ENCODE peak calls at places on chromosomes 16 and 17, in five cellular contexts. One of them, this sample, is unnamed.

GRCh38 chr17:40015005-40015997 is at the start of gene CSF3:
- DNase-seq in breast epithelium: no peak
- DNase-seq in choroid plexus epithelial cell: no peak
- DNase-seq in tibial nerve: no peak
- DNase-seq in left ventricle myocardium inferior: no peak
- DNase-seq in this sample: peak

GRCh38 chr17:50213026-50214015 is 11.9 kb upstream of the COL1A1 start:
- DNase-seq in tibial nerve: no peak
- DNase-seq in breast epithelium: no peak
- DNase-seq in choroid plexus epithelial cell: no peak
- DNase-seq in left ventricle myocardium inferior: no peak
- DNase-seq in this sample: no peak

GRCh38 chr16:15607700-15608396 is 35.1 kb downstream of the MARF1 start:
- DNase-seq in tibial nerve: peak
- DNase-seq in left ventricle myocardium inferior: peak
- DNase-seq in choroid plexus epithelial cell: peak
- DNase-seq in breast epithelium: no peak
- DNase-seq in this sample: peak

GRCh38 chr17:4204676-4205075 is 59.1 kb downstream of the ANKFY1 start:
- DNase-seq in choroid plexus epithelial cell: peak
- DNase-seq in breast epithelium: no peak
- DNase-seq in left ventricle myocardium inferior: no peak
- DNase-seq in tibial nerve: peak
- DNase-seq in this sample: no peak

GRCh38 chr17:3980381-3980975 is 16.2 kb upstream of the ATP2A3 start:
- DNase-seq in breast epithelium: no peak
- DNase-seq in tibial nerve: no peak
- DNase-seq in choroid plexus epithelial cell: no peak
- DNase-seq in left ventricle myocardium inferior: no peak
- DNase-seq in this sample: no peak

GRCh38 chr17:82217530-82218204 is 5.0 kb upstream of the CCDC57 start:
- DNase-seq in left ventricle myocardium inferior: peak
- DNase-seq in tibial nerve: no peak
- DNase-seq in choroid plexus epithelial cell: peak
- DNase-seq in breast epithelium: no peak
- DNase-seq in this sample: peak

GRCh38 chr17:41496803-41497484 is 7.2 kb upstream of the KRT36 start:
- DNase-seq in left ventricle myocardium inferior: peak
- DNase-seq in breast epithelium: peak
- DNase-seq in tibial nerve: no peak
- DNase-seq in choroid plexus epithelial cell: peak
- DNase-seq in this sample: peak

GRCh38 chr16:22264786-22265185 is 32.4 kb upstream of the POLR3E start:
- DNase-seq in choroid plexus epithelial cell: no peak
- DNase-seq in left ventricle myocardium inferior: no peak
- DNase-seq in tibial nerve: no peak
- DNase-seq in breast epithelium: no peak
- DNase-seq in this sample: peak

GRCh38 chr16:50523710-50524109 is 24.5 kb upstream of the NKD1 start:
- DNase-seq in breast epithelium: no peak
- DNase-seq in tibial nerve: no peak
- DNase-seq in choroid plexus epithelial cell: no peak
- DNase-seq in left ventricle myocardium inferior: no peak
- DNase-seq in this sample: no peak

GRCh38 chr17:54992797-54993639 is 24.5 kb downstream of the STXBP4 start:
- DNase-seq in choroid plexus epithelial cell: peak
- DNase-seq in tibial nerve: no peak
- DNase-seq in breast epithelium: no peak
- DNase-seq in left ventricle myocardium inferior: no peak
- DNase-seq in this sample: peak

GRCh38 chr17:14886200-14886739 is 378.9 kb downstream of the PMP22 start:
- DNase-seq in choroid plexus epithelial cell: peak
- DNase-seq in left ventricle myocardium inferior: no peak
- DNase-seq in tibial nerve: no peak
- DNase-seq in breast epithelium: no peak
- DNase-seq in this sample: peak

GRCh38 chr17:81512984-81513668 is 527 bp upstream of the ACTG1 start:
- DNase-seq in choroid plexus epithelial cell: peak
- DNase-seq in tibial nerve: peak
- DNase-seq in breast epithelium: peak
- DNase-seq in left ventricle myocardium inferior: peak
- DNase-seq in this sample: peak

GRCh38 chr17:59761385-59762021 is 54.0 kb downstream of the VMP1 start:
- DNase-seq in left ventricle myocardium inferior: no peak
- DNase-seq in tibial nerve: no peak
- DNase-seq in breast epithelium: no peak
- DNase-seq in choroid plexus epithelial cell: peak
- DNase-seq in this sample: no peak

GRCh38 chr17:80821546-80821945 is 170.1 kb upstream of the CHMP6 start:
- DNase-seq in left ventricle myocardium inferior: no peak
- DNase-seq in choroid plexus epithelial cell: no peak
- DNase-seq in breast epithelium: peak
- DNase-seq in tibial nerve: no peak
- DNase-seq in this sample: no peak

GRCh38 chr16:19696312-19696711 is 21.7 kb downstream of the KNOP1 start:
- DNase-seq in choroid plexus epithelial cell: peak
- DNase-seq in breast epithelium: peak
- DNase-seq in tibial nerve: peak
- DNase-seq in left ventricle myocardium inferior: peak
- DNase-seq in this sample: peak

GRCh38 chr17:4808378-4808767 is 1.4 kb downstream of the PLD2 start:
- DNase-seq in choroid plexus epithelial cell: no peak
- DNase-seq in left ventricle myocardium inferior: peak
- DNase-seq in breast epithelium: peak
- DNase-seq in tibial nerve: no peak
- DNase-seq in this sample: no peak

GRCh38 chr17:80870401-80870800 is 121.2 kb upstream of the CHMP6 start:
- DNase-seq in breast epithelium: no peak
- DNase-seq in left ventricle myocardium inferior: no peak
- DNase-seq in choroid plexus epithelial cell: no peak
- DNase-seq in tibial nerve: no peak
- DNase-seq in this sample: no peak

GRCh38 chr16:80794071-80794470 is 10.3 kb downstream of the CDYL2 start:
- DNase-seq in left ventricle myocardium inferior: no peak
- DNase-seq in breast epithelium: no peak
- DNase-seq in tibial nerve: no peak
- DNase-seq in choroid plexus epithelial cell: peak
- DNase-seq in this sample: no peak

GRCh38 chr17:7720125-7720524 is 2.6 kb downstream of the DNAH2 start:
- DNase-seq in choroid plexus epithelial cell: no peak
- DNase-seq in tibial nerve: no peak
- DNase-seq in left ventricle myocardium inferior: no peak
- DNase-seq in breast epithelium: no peak
- DNase-seq in this sample: no peak

GRCh38 chr16:193441-193840 is 13.2 kb downstream of the HBQ1 start:
- DNase-seq in breast epithelium: no peak
- DNase-seq in tibial nerve: no peak
- DNase-seq in left ventricle myocardium inferior: no peak
- DNase-seq in choroid plexus epithelial cell: no peak
- DNase-seq in this sample: no peak

DNA sequence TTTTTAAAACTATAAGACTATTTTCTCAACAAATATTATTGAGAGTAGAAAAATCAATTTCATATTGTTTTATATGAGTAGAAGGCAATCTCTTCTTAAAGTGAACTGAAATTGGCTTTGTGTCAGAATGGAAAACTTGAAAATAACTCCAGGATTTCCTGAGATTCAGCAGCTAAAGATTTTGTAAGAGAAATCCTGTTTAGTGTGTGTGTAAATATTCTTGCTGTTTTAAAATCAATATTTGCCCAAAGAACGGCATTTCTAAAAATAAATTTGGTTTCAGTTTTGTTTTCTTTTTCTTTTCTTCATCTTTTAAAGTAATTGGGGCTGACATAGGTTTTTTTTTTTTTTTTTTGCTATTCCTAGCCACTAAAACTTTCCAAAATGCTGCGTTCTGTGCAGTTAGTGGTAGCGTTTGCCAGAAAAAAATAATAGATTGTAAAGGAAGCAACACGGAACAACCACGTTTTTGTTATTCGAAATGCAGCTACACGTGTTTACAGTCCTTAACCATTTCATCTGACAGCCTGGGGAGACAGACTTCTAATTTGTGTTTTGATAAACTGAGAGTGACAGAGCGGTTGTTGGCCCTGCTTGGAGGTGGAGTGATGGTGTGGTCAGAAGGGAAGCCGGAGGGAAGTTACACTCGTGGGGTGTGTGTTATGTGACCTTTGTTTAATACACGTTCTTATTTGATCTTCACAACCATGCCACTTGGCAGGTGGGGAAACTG is 21.6 kb upstream of the SMPD3 start:
- DNase-seq in left ventricle myocardium inferior: no peak
- DNase-seq in tibial nerve: no peak
- DNase-seq in choroid plexus epithelial cell: no peak
- DNase-seq in breast epithelium: no peak
- DNase-seq in this sample: no peak
- H3K4me3 ChIP-seq in left ventricle myocardium inferior: peak
- H3K4me3 ChIP-seq in tibial nerve: no peak
- H3K4me3 ChIP-seq in choroid plexus epithelial cell: peak
- H3K4me3 ChIP-seq in breast epithelium: peak
- H3K4me3 ChIP-seq in this sample: no peak

DNA sequence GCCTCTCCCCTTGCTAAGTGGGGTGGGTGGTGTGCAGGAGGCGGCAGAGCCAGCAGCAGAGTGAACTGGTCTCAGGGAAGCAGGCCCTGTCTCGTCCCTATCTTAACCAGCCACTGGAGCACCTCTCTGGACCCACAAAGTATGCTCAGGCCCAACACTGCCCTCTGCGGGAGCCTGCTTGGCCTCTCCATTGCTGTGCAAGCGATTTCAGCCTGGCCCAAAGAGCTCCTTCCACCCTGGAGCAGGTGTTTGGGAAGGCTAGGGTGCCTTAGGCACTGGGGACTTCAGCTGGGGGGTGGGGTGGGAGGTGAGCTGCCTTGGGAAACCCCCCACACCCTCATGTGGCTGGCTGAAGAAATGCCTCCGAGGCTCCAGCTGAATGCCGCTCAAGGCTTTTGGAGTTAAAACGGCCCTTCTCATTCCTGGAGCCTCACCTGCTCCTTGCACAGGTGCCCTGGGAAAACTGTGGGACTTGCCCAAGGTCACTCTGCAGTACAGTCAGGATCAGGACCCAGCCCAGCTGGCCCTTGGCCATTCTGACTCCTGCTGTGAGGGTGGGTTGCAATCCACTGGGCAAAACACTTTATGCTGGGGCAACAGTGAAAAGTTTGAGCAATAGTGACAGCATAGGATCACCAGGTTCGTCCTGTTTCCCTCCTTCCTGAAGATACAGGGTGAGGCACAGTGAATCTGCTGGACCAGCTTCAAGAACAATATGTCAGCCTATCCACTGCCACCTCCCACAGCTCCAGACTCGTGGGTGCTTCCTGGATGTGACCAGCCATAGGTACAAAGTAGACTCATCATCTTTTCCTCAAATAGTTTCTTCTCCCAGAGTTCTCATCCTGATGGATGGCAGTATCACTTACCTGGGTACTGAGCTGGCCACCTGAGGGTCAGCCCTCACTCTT is 5.9 kb upstream of the UBE2O start:
- DNase-seq in breast epithelium: no peak
- DNase-seq in tibial nerve: no peak
- DNase-seq in left ventricle myocardium inferior: peak
- DNase-seq in choroid plexus epithelial cell: peak
- DNase-seq in this sample: peak
- TF ChIP-seq CTCF in breast epithelium: no peak
- TF ChIP-seq CTCF in tibial nerve: no peak
- TF ChIP-seq CTCF in left ventricle myocardium inferior: peak
- TF ChIP-seq CTCF in choroid plexus epithelial cell: peak
- TF ChIP-seq CTCF in this sample: peak

GRCh38 chr16:57480127-57480753 is 6.1 kb downstream of the DOK4 start:
- DNase-seq in choroid plexus epithelial cell: peak
- DNase-seq in breast epithelium: peak
- DNase-seq in left ventricle myocardium inferior: peak
- DNase-seq in tibial nerve: no peak
- DNase-seq in this sample: no peak

GRCh38 chr16:57477531-57478202 is 8.6 kb downstream of the DOK4 start:
- DNase-seq in choroid plexus epithelial cell: no peak
- DNase-seq in breast epithelium: peak
- DNase-seq in left ventricle myocardium inferior: no peak
- DNase-seq in tibial nerve: no peak
- DNase-seq in this sample: no peak

GRCh38 chr16:57478396-57479024 is 7.8 kb downstream of the DOK4 start:
- DNase-seq in left ventricle myocardium inferior: no peak
- DNase-seq in tibial nerve: no peak
- DNase-seq in choroid plexus epithelial cell: no peak
- DNase-seq in breast epithelium: peak
- DNase-seq in this sample: no peak

GRCh38 chr16:57479422-57480126 is 6.7 kb downstream of the DOK4 start:
- DNase-seq in choroid plexus epithelial cell: peak
- DNase-seq in left ventricle myocardium inferior: peak
- DNase-seq in tibial nerve: no peak
- DNase-seq in breast epithelium: peak
- DNase-seq in this sample: peak

DNA sequence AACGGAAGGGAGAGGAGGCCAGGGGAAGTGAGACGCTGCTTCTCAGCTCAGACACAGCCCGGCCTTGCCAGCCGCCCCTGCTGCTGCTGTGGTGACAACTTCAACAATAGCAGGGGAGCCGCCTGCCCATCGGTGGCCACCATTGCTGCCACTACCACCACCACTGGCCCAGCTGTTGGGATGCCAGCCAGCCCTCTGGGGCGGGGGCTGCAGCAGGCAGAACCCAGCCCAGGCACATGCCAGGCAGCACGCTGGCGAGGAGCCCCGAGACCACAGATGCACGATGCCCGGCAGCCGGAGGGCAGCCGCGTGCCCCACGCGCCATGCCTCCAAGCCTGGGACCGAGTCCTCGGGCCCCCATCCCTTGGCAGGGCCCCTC is 7.3 kb downstream of the DOK4 start:
- DNase-seq in choroid plexus epithelial cell: no peak
- DNase-seq in tibial nerve: no peak
- DNase-seq in left ventricle myocardium inferior: no peak
- DNase-seq in breast epithelium: peak
- DNase-seq in this sample: no peak
- H3K4me3 ChIP-seq in choroid plexus epithelial cell: peak
- H3K4me3 ChIP-seq in tibial nerve: peak
- H3K4me3 ChIP-seq in left ventricle myocardium inferior: peak
- H3K4me3 ChIP-seq in breast epithelium: peak
- H3K4me3 ChIP-seq in this sample: peak

DNA sequence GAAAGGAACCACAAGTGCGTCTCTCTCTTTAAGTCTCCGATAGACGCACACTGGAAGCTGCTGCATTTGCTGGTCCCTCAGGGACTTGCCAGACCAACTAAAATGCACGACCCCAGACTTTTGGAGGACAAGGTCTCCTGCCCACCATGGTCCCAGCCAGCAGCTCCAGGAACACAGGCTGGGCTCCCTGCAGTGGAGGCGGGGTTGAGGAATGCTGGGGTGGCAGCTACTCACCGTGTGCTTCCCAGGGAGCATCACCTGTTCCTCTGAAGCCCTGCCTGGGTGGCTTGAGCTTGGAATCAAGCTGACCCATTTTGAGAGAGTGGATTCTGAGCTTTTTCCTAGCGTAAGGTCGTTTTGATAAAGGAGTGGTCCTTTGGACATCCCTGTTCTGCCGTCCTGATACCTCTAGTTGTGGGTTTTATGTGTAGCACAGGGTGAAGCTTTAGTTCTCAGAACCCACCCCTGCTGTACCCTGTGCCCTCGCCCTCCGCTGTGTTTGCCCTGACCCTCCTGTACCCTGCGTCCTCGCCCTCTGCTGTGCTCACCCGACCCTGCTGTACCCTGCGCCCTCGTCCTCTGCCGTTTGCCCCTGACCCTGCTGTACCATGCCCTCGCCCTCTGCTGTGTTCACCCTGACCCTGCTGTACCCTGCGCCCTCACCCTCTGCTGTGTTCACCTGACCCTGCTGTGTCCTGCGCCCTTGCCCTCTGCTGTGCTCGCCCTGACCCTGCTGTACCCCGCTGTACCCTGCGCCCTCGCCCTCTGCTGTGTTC is 11.0 kb downstream of the ZNF276 start:
- DNase-seq in breast epithelium: no peak
- DNase-seq in left ventricle myocardium inferior: no peak
- DNase-seq in tibial nerve: no peak
- DNase-seq in choroid plexus epithelial cell: no peak
- DNase-seq in this sample: no peak
- TF ChIP-seq CTCF in breast epithelium: no peak
- TF ChIP-seq CTCF in left ventricle myocardium inferior: no peak
- TF ChIP-seq CTCF in tibial nerve: no peak
- TF ChIP-seq CTCF in choroid plexus epithelial cell: no peak
- TF ChIP-seq CTCF in this sample: no peak

This sample was measured in epithelial cell of esophagus.